ENCODE peak calls at places on chromosomes 7 and 10, in five cellular contexts. R is astrocyte of the cerebellum, G is bronchial epithelial cell, U is nephron progenitor cell, J is tibial artery. T is an unnamed sample.

GRCh38 chr7:50633414-50633710 is 68.2 kb upstream of the DDC start:
- DNase-seq in R (no peak), G (no peak), U (no peak), J (no peak), T (no peak)

GRCh38 chr7:77747718-77748117 is 50.5 kb downstream of the TMEM60 start:
- DNase-seq in R (no peak), G (no peak), U (no peak), J (no peak), T (no peak)

GRCh38 chr7:17625038-17625437 is 315.3 kb downstream of the SNX13 start:
- DNase-seq in R (peak), G (peak), U (no peak), J (no peak), T (no peak)

GRCh38 chr7:10779465-10780399 is 193.9 kb upstream of the PHF14 start:
- DNase-seq in R (no peak), G (no peak), U (no peak), J (no peak), T (peak)

GRCh38 chr7:1274121-1274875 is 41.6 kb downstream of the UNCX start:
- DNase-seq in R (no peak), G (no peak), U (no peak), J (no peak), T (peak)

GRCh38 chr10:121610798-121611325 is 12.6 kb upstream of the FGFR2 start:
- DNase-seq in R (no peak), G (peak), U (no peak), J (no peak), T (peak)

GRCh38 chr10:43944742-43945730 is 296.4 kb upstream of the ZNF32 start:
- DNase-seq in R (no peak), G (no peak), U (no peak), J (no peak), T (no peak)

GRCh38 chr10:51707821-51708424 is 8.5 kb upstream of the CSTF2T start:
- DNase-seq in R (no peak), G (no peak), U (no peak), J (no peak), T (no peak)

GRCh38 chr10:69217119-69217754 is 2.9 kb upstream of the HKDC1 start:
- DNase-seq in R (peak), G (peak), U (no peak), J (no peak), T (no peak)

GRCh38 chr7:97003262-97004236 is 1.8 kb upstream of the DLX6 start:
- DNase-seq in R (no peak), G (no peak), U (no peak), J (no peak), T (no peak)

GRCh38 chr7:46411236-46411635 is 490.2 kb upstream of the IGFBP3 start:
- DNase-seq in R (no peak), G (no peak), U (no peak), J (no peak), T (no peak)

GRCh38 chr10:28808693-28809092 is 131.4 kb downstream of the BAMBI start:
- DNase-seq in R (no peak), G (no peak), U (no peak), J (no peak), T (no peak)
- TF ChIP-seq CTCF in R (no peak), G (no peak), U (no peak), J (no peak), T (no peak)

GRCh38 chr7:83934118-83934734 is 260.4 kb downstream of the SEMA3A start:
- DNase-seq in R (no peak), G (peak), U (no peak), J (no peak), T (no peak)
- TF ChIP-seq CTCF in R (no peak), G (no peak), U (peak), J (no peak), T (peak)

GRCh38 chr7:54747234-54747633 is 11.8 kb downstream of the SEC61G start:
- DNase-seq in R (no peak), G (no peak), U (no peak), J (no peak), T (no peak)
- TF ChIP-seq CTCF in R (no peak), G (no peak), U (no peak), J (no peak), T (no peak)

DNA sequence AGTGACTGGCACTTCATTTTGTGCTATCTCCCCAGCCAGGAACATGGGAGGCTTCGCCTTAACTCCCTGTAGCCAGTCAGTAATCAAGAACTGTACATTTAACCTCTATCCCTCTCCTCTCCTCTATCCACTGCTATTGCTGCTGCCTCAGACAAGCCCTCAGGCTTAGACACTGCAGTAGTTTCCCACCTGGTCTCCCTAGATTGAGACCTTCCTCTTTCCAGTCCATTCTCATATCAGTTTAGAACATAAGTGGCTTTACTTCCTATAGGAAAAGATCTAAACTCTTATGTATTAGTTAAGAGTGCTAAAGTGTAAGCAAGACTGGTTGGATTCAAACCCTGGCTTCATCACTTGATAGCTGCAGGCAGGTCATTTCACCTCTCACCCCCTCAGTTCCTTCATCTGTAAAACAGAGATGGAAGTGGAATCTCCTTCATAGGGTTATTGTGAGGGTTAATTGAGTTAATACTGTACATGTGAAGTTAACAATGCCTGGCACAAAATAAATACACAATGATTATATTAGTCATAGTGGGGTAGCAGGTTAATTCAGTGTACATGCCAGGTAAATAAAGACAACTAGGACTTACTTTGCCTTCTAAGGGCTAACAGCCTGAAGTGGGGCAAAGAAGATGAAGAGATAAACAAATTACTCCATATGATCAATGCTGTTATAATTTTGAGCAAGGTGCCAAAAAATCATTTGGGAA is 76.1 kb downstream of the ZNF277 start:
- DNase-seq in R (no peak), G (no peak), U (no peak), J (no peak), T (no peak)
- TF ChIP-seq CTCF in R (no peak), G (no peak), U (no peak), J (no peak), T (no peak)

DNA sequence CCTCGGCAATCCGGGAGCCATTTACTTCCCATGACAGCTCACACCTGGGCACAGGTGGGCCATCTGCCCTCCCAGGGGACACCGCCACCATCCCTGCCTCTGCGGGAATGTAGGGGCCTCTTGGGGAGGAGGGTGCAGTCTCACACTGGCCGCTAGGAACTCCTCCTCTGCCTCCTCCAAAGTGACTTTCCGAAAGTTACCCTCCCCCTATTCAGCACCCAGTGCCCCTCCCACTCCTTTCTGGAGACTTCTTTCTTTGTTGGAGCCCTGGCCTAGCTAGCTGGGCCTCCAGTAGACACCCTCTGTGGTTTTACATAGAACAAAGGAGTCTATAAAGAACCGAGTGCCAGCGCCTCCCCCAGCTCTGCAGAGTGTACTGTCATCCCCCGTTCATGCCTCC is 45.8 kb upstream of the MNX1 start:
- DNase-seq in R (no peak), G (no peak), U (no peak), J (no peak), T (no peak)
- TF ChIP-seq CTCF in R (no peak), G (no peak), U (no peak), J (no peak), T (no peak)

DNA sequence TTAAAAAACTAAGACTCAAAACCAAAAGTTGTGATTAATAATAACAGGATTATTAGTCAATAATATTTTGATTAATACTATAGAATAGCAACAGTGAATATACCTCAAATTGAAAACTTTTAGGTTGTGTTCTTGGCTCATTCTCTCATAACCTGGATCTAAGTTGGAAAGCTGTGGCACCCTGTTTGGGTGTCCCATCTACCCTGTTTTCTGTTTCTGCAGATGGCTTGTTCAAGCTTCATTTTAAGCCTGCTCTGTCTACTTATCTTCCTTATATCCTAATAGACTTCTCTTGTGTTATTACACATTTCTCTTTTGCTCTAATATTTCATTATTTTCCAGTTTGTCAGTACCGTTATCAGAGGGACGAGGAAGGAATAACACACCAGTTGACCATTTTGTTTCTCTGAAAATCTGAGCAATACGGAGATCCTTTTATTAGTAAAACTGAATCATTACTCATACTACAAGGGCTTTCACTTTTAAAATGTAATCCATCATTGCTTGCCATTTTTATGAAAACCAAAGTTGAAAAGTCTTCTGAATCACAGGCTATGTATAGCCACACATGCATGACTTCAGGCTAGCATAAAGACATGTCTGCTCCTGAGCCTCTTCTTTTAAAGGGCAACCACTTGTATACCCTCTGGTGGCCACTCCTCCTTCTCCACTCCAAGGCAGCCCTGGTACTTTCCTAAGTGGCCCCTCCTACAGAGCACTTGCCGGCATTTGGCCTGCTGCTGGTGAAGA is 22.3 kb downstream of the COX15 start:
- DNase-seq in R (no peak), G (peak), U (no peak), J (no peak), T (no peak)
- TF ChIP-seq CTCF in R (no peak), G (no peak), U (no peak), J (no peak), T (no peak)

T was measured in chondrocyte.